ENCODE peak calls at places on chromosome 2, in ten cellular contexts. One of them, this sample, is unnamed.

GRCh38 chr2:30611572-30611971 is 164.5 kb downstream of the LCLAT1 start:
- DNase-seq in body of pancreas: no peak
- DNase-seq in astrocyte of the spinal cord: no peak
- DNase-seq in adrenal gland: no peak
- DNase-seq in foreskin fibroblast: peak
- DNase-seq in NB4: peak
- DNase-seq in GM23338: no peak
- DNase-seq in CD8-positive, alpha-beta T cell: no peak
- DNase-seq in fibroblast of pulmonary artery: no peak
- DNase-seq in brain microvascular endothelial cell: peak
- DNase-seq in this sample: peak

GRCh38 chr2:189096769-189097447 is 82.7 kb downstream of the COL5A2 start:
- DNase-seq in NB4: no peak
- DNase-seq in adrenal gland: no peak
- DNase-seq in GM23338: no peak
- DNase-seq in body of pancreas: no peak
- DNase-seq in astrocyte of the spinal cord: peak
- DNase-seq in foreskin fibroblast: peak
- DNase-seq in CD8-positive, alpha-beta T cell: no peak
- DNase-seq in brain microvascular endothelial cell: peak
- DNase-seq in fibroblast of pulmonary artery: peak
- DNase-seq in this sample: peak

GRCh38 chr2:26346454-26347053 is at the start of gene ADGRF3:
- DNase-seq in GM23338: peak
- DNase-seq in brain microvascular endothelial cell: peak
- DNase-seq in astrocyte of the spinal cord: peak
- DNase-seq in fibroblast of pulmonary artery: no peak
- DNase-seq in adrenal gland: peak
- DNase-seq in NB4: peak
- DNase-seq in body of pancreas: peak
- DNase-seq in CD8-positive, alpha-beta T cell: peak
- DNase-seq in foreskin fibroblast: no peak
- DNase-seq in this sample: no peak

GRCh38 chr2:169363027-169363569 is 764 bp upstream of the LRP2 start:
- DNase-seq in NB4: no peak
- DNase-seq in astrocyte of the spinal cord: peak
- DNase-seq in fibroblast of pulmonary artery: peak
- DNase-seq in GM23338: peak
- DNase-seq in foreskin fibroblast: no peak
- DNase-seq in CD8-positive, alpha-beta T cell: no peak
- DNase-seq in body of pancreas: no peak
- DNase-seq in adrenal gland: no peak
- DNase-seq in brain microvascular endothelial cell: no peak
- DNase-seq in this sample: no peak

GRCh38 chr2:72148975-72149555 is 1.4 kb upstream of the CYP26B1 start:
- DNase-seq in fibroblast of pulmonary artery: peak
- DNase-seq in adrenal gland: peak
- DNase-seq in CD8-positive, alpha-beta T cell: no peak
- DNase-seq in NB4: peak
- DNase-seq in body of pancreas: no peak
- DNase-seq in GM23338: peak
- DNase-seq in brain microvascular endothelial cell: no peak
- DNase-seq in foreskin fibroblast: no peak
- DNase-seq in astrocyte of the spinal cord: no peak
- DNase-seq in this sample: no peak

GRCh38 chr2:85953476-85953875 is 64.7 kb upstream of the ST3GAL5 start:
- DNase-seq in NB4: no peak
- DNase-seq in GM23338: no peak
- DNase-seq in brain microvascular endothelial cell: no peak
- DNase-seq in body of pancreas: no peak
- DNase-seq in foreskin fibroblast: no peak
- DNase-seq in astrocyte of the spinal cord: no peak
- DNase-seq in fibroblast of pulmonary artery: no peak
- DNase-seq in adrenal gland: no peak
- DNase-seq in CD8-positive, alpha-beta T cell: no peak
- DNase-seq in this sample: no peak

GRCh38 chr2:75606851-75607798 is 39.5 kb upstream of the MRPL19 start:
- DNase-seq in GM23338: no peak
- DNase-seq in NB4: peak
- DNase-seq in body of pancreas: no peak
- DNase-seq in CD8-positive, alpha-beta T cell: no peak
- DNase-seq in astrocyte of the spinal cord: peak
- DNase-seq in foreskin fibroblast: no peak
- DNase-seq in adrenal gland: no peak
- DNase-seq in fibroblast of pulmonary artery: peak
- DNase-seq in brain microvascular endothelial cell: peak
- DNase-seq in this sample: no peak

GRCh38 chr2:176494949-176495353 is 225.7 kb downstream of the MTX2 start:
- DNase-seq in fibroblast of pulmonary artery: peak
- DNase-seq in astrocyte of the spinal cord: no peak
- DNase-seq in NB4: peak
- DNase-seq in foreskin fibroblast: no peak
- DNase-seq in body of pancreas: peak
- DNase-seq in adrenal gland: peak
- DNase-seq in brain microvascular endothelial cell: no peak
- DNase-seq in CD8-positive, alpha-beta T cell: no peak
- DNase-seq in GM23338: no peak
- DNase-seq in this sample: no peak

GRCh38 chr2:144521702-144522101 is 1.8 kb upstream of the ZEB2 start:
- DNase-seq in GM23338: no peak
- DNase-seq in foreskin fibroblast: no peak
- DNase-seq in NB4: peak
- DNase-seq in astrocyte of the spinal cord: no peak
- DNase-seq in adrenal gland: no peak
- DNase-seq in fibroblast of pulmonary artery: no peak
- DNase-seq in body of pancreas: no peak
- DNase-seq in CD8-positive, alpha-beta T cell: no peak
- DNase-seq in brain microvascular endothelial cell: no peak
- DNase-seq in this sample: no peak

GRCh38 chr2:144526826-144527225 is 6.9 kb upstream of the ZEB2 start:
- DNase-seq in GM23338: no peak
- DNase-seq in CD8-positive, alpha-beta T cell: no peak
- DNase-seq in NB4: no peak
- DNase-seq in adrenal gland: no peak
- DNase-seq in body of pancreas: no peak
- DNase-seq in foreskin fibroblast: no peak
- DNase-seq in fibroblast of pulmonary artery: no peak
- DNase-seq in brain microvascular endothelial cell: no peak
- DNase-seq in astrocyte of the spinal cord: no peak
- DNase-seq in this sample: no peak

GRCh38 chr2:144523606-144524131 is 3.8 kb upstream of the ZEB2 start:
- DNase-seq in foreskin fibroblast: no peak
- DNase-seq in adrenal gland: no peak
- DNase-seq in brain microvascular endothelial cell: peak
- DNase-seq in body of pancreas: no peak
- DNase-seq in GM23338: peak
- DNase-seq in astrocyte of the spinal cord: peak
- DNase-seq in NB4: no peak
- DNase-seq in CD8-positive, alpha-beta T cell: no peak
- DNase-seq in fibroblast of pulmonary artery: no peak
- DNase-seq in this sample: no peak

GRCh38 chr2:144522741-144523605 is 3.1 kb upstream of the ZEB2 start:
- DNase-seq in NB4: peak
- DNase-seq in GM23338: peak
- DNase-seq in brain microvascular endothelial cell: peak
- DNase-seq in astrocyte of the spinal cord: peak
- DNase-seq in foreskin fibroblast: no peak
- DNase-seq in body of pancreas: peak
- DNase-seq in fibroblast of pulmonary artery: no peak
- DNase-seq in CD8-positive, alpha-beta T cell: no peak
- DNase-seq in adrenal gland: peak
- DNase-seq in this sample: no peak

DNA sequence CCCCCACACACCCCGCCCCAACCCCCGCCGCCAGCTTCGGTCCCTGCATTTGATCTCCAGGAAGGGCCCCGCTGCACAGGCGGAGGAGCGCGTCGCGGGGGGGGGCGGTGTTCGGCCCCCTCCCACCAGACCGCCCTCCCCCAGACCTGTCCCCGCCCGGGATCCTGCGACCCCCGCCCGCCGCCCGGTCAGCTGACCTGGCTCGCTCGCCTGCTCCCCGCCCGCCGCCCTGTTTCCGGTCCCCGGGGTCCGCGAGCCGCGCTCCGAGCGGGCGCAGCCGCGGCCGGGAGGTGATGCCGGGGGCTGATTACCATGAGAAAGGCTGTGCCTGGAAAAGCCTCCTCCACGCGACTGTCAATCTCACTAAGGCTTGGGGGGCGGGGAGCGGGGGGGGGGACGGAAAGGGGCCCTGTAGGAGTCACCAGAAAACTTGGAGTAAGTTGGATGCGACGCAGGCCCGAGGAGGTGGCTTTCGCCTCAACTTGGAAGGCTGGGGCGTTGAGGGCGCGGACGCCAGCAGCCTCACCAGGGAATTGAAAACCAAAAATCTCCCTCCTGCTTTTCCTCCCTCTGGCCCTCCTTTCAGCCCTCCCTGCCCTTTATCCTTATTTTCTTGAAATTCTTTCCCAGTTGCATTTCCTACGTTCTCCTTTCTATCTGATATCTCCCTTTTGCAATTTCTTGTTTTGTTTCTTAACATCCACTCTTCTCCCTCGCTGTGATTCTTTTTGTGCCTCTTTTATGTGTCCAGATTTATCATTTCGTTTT is 4.5 kb upstream of the ZEB2 start:
- DNase-seq in fibroblast of pulmonary artery: no peak
- DNase-seq in foreskin fibroblast: no peak
- DNase-seq in GM23338: peak
- DNase-seq in NB4: peak
- DNase-seq in brain microvascular endothelial cell: no peak
- DNase-seq in body of pancreas: peak
- DNase-seq in adrenal gland: peak
- DNase-seq in astrocyte of the spinal cord: peak
- DNase-seq in CD8-positive, alpha-beta T cell: no peak
- DNase-seq in this sample: no peak
- H3K4me3 ChIP-seq in fibroblast of pulmonary artery: peak
- H3K4me3 ChIP-seq in foreskin fibroblast: peak
- H3K4me3 ChIP-seq in GM23338: peak
- H3K4me3 ChIP-seq in NB4: peak
- H3K4me3 ChIP-seq in brain microvascular endothelial cell: peak
- H3K4me3 ChIP-seq in body of pancreas: no peak
- H3K4me3 ChIP-seq in adrenal gland: peak
- H3K4me3 ChIP-seq in astrocyte of the spinal cord: peak
- H3K4me3 ChIP-seq in CD8-positive, alpha-beta T cell: no peak
- H3K4me3 ChIP-seq in this sample: peak

DNA sequence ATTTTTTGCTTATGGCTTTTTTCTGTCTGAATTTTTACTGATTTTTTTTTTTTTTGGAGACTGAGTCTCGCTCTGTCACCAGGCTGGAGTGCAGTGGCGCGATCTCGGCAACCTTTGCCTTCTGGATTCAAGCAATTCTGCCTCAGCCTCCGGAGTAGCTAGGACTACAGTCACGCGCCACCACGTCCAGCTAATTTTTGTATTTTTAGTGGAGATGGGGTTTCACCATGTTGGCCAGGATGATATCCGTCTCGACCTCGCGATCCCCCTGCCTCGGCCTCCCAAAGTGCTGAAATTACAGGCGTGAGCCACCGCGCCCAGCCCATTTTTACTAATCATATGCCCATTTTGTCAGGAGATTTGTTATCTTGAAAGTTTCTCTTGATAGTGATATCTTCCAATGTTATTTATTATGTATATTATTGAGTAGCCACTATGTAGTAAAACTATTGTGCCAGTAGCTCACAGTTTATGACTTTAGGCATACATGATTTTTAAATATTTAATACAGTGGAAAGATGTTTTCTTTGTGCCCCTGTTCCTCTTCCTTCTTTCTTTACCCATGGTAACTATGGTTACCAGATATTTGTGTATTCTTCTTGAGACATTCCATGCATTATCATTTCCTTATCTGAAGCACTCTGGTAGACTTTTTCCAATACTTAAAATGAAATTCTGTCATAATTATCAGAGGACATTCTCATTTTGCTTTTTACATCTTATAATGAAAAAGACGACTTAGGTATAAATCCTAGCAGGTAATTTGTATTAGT is 2.1 kb downstream of the HAT1 start:
- DNase-seq in brain microvascular endothelial cell: no peak
- DNase-seq in GM23338: no peak
- DNase-seq in NB4: no peak
- DNase-seq in fibroblast of pulmonary artery: peak
- DNase-seq in foreskin fibroblast: no peak
- DNase-seq in adrenal gland: no peak
- DNase-seq in astrocyte of the spinal cord: no peak
- DNase-seq in CD8-positive, alpha-beta T cell: no peak
- DNase-seq in body of pancreas: no peak
- DNase-seq in this sample: no peak
- H3K4me3 ChIP-seq in brain microvascular endothelial cell: no peak
- H3K4me3 ChIP-seq in GM23338: no peak
- H3K4me3 ChIP-seq in NB4: peak
- H3K4me3 ChIP-seq in fibroblast of pulmonary artery: no peak
- H3K4me3 ChIP-seq in foreskin fibroblast: peak
- H3K4me3 ChIP-seq in adrenal gland: no peak
- H3K4me3 ChIP-seq in astrocyte of the spinal cord: no peak
- H3K4me3 ChIP-seq in CD8-positive, alpha-beta T cell: no peak
- H3K4me3 ChIP-seq in body of pancreas: no peak
- H3K4me3 ChIP-seq in this sample: no peak

DNA sequence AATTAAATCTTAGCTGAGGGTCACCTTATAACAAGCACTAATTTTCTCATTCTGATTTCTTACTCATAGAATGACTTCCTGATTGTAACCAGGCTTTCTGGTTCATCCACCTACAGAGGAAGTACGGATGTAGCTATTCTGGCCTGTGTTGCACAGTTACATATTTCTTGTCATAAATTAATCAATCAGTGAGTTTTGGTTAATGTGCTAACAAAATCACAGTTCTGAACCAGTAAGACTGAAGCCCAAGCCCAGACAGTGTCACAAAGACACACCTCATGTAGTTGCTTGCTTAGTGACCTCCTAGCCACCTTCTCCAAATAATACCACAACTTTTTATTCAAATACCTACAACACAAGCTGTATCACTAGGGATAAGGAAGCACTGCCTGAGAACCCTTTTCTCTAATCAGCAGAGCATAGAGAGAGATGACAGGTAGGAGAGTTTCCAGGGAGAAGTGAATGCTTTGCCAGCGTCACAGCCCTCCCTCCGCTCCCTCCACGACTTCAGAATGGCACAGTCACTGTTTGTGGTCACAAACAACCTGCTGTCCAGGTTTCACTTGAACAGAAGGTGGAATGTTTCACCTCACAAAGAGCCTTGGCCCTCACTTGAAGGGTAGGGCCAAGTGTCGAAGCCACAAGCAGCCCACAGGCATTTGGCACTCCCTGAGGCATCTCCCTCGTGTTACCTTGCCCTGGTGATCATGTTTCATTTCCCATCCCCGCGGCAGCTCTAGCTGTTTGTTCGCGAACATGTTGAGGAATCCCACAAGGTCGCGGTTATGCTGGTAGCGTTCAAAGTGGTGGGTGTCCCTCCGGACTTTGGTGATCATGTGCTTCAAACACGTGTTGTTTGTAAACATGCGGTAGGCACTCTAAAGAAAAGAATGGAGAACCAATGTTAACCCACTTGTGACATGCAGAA is 120.8 kb upstream of the STK17B start:
- DNase-seq in NB4: no peak
- DNase-seq in foreskin fibroblast: no peak
- DNase-seq in adrenal gland: peak
- DNase-seq in fibroblast of pulmonary artery: no peak
- DNase-seq in CD8-positive, alpha-beta T cell: no peak
- DNase-seq in astrocyte of the spinal cord: peak
- DNase-seq in body of pancreas: peak
- DNase-seq in GM23338: peak
- DNase-seq in brain microvascular endothelial cell: no peak
- DNase-seq in this sample: no peak
- H3K4me3 ChIP-seq in NB4: no peak
- H3K4me3 ChIP-seq in foreskin fibroblast: no peak
- H3K4me3 ChIP-seq in adrenal gland: no peak
- H3K4me3 ChIP-seq in fibroblast of pulmonary artery: no peak
- H3K4me3 ChIP-seq in CD8-positive, alpha-beta T cell: no peak
- H3K4me3 ChIP-seq in astrocyte of the spinal cord: no peak
- H3K4me3 ChIP-seq in body of pancreas: no peak
- H3K4me3 ChIP-seq in GM23338: no peak
- H3K4me3 ChIP-seq in brain microvascular endothelial cell: no peak
- H3K4me3 ChIP-seq in this sample: no peak

GRCh38 chr2:181850914-181851560 is 40.5 kb upstream of the ITPRID2 start:
- DNase-seq in fibroblast of pulmonary artery: no peak
- DNase-seq in foreskin fibroblast: no peak
- DNase-seq in CD8-positive, alpha-beta T cell: no peak
- DNase-seq in brain microvascular endothelial cell: no peak
- DNase-seq in adrenal gland: no peak
- DNase-seq in astrocyte of the spinal cord: no peak
- DNase-seq in body of pancreas: no peak
- DNase-seq in NB4: peak
- DNase-seq in GM23338: no peak
- DNase-seq in this sample: no peak
- H3K4me3 ChIP-seq in fibroblast of pulmonary artery: no peak
- H3K4me3 ChIP-seq in foreskin fibroblast: no peak
- H3K4me3 ChIP-seq in CD8-positive, alpha-beta T cell: no peak
- H3K4me3 ChIP-seq in brain microvascular endothelial cell: no peak
- H3K4me3 ChIP-seq in adrenal gland: no peak
- H3K4me3 ChIP-seq in astrocyte of the spinal cord: no peak
- H3K4me3 ChIP-seq in body of pancreas: no peak
- H3K4me3 ChIP-seq in NB4: no peak
- H3K4me3 ChIP-seq in GM23338: no peak
- H3K4me3 ChIP-seq in this sample: no peak